ENCODE peak calls at places on chromosomes 3 and 15, in nine cellular contexts. K is psoas muscle, L is nephron progenitor cell, A is pancreas, V is choroid plexus epithelial cell, P is left ventricle myocardium inferior, H is astrocyte of the cerebellum, D is colonic mucosa, N is AG09319. C is an unnamed sample.

GRCh38 chr15:79065744-79066376 is 24.7 kb downstream of the RASGRF1 start:
- DNase-seq in K (no peak), L (no peak), A (no peak), V (no peak), P (no peak), H (no peak), D (no peak), N (no peak), C (no peak)

GRCh38 chr15:45884755-45885445 is 250.1 kb downstream of the SQOR start:
- DNase-seq in K (no peak), L (no peak), A (no peak), V (no peak), P (no peak), H (no peak), D (no peak), N (no peak), C (no peak)

GRCh38 chr3:193910886-193911738 is 224.8 kb upstream of the HES1 start:
- DNase-seq in K (peak; percentile 62), L (no peak), A (no peak), V (no peak), P (no peak), H (no peak), D (no peak), N (no peak), C (no peak)

GRCh38 chr15:67790610-67791319 is 34.5 kb upstream of the SKOR1 start:
- DNase-seq in K (no peak), L (no peak), A (no peak), V (no peak), P (no peak), H (no peak), D (no peak), N (no peak), C (no peak)

GRCh38 chr15:87564666-87565065 is 691.9 kb downstream of the NTRK3 start:
- DNase-seq in K (no peak), L (no peak), A (no peak), V (no peak), P (no peak), H (no peak), D (no peak), N (no peak), C (no peak)

GRCh38 chr3:129238945-129239705 is 10.3 kb upstream of the COPG1 start:
- DNase-seq in K (no peak), L (no peak), A (no peak), V (peak; percentile 73), P (peak; percentile 26), H (no peak), D (no peak), N (peak; percentile 46), C (no peak)

GRCh38 chr3:123048480-123049237 is 18.2 kb upstream of the PDIA5 start:
- DNase-seq in K (no peak), L (no peak), A (no peak), V (no peak), P (no peak), H (no peak), D (no peak), N (no peak), C (no peak)

GRCh38 chr3:195004512-195005250 is 266.3 kb downstream of the XXYLT1 start:
- DNase-seq in K (no peak), L (no peak), A (peak; percentile 21), V (no peak), P (no peak), H (no peak), D (peak; percentile 8), N (no peak), C (no peak)

GRCh38 chr15:96322401-96323249 is 7.9 kb upstream of the NR2F2 start:
- DNase-seq in K (peak; percentile 54), L (peak; percentile 78), A (peak; percentile 62), V (peak; percentile 65), P (no peak), H (no peak), D (peak; percentile 19), N (no peak), C (no peak)

GRCh38 chr15:57306305-57306943 is 69.9 kb upstream of the CGNL1 start:
- DNase-seq in K (peak; percentile 94), L (peak; percentile 91), A (peak; percentile 100), V (peak; percentile 64), P (peak; percentile 89), H (no peak), D (peak; percentile 96), N (no peak), C (peak; percentile 98)

GRCh38 chr15:66565731-66566130 is at the start of gene LCTL:
- DNase-seq in K (no peak), L (peak; percentile 47), A (no peak), V (peak; percentile 68), P (no peak), H (peak; percentile 48), D (no peak), N (no peak), C (no peak)

GRCh38 chr3:191085091-191085490 is 114.0 kb upstream of the OSTN start:
- DNase-seq in K (no peak), L (no peak), A (no peak), V (peak; percentile 15), P (no peak), H (no peak), D (no peak), N (no peak), C (no peak)

GRCh38 chr3:178795349-178795748 is 259.1 kb downstream of the KCNMB2 start:
- DNase-seq in K (no peak), L (no peak), A (no peak), V (no peak), P (no peak), H (no peak), D (no peak), N (no peak), C (no peak)

GRCh38 chr3:66989241-66989640 is 8.9 kb upstream of the KBTBD8 start:
- DNase-seq in K (no peak), L (no peak), A (no peak), V (no peak), P (no peak), H (no peak), D (no peak), N (no peak), C (no peak)

GRCh38 chr3:180610981-180611380 is 9.0 kb downstream of the TTC14 start:
- DNase-seq in K (no peak), L (no peak), A (no peak), V (no peak), P (no peak), H (no peak), D (no peak), N (no peak), C (no peak)

GRCh38 chr3:141544697-141545096 is 57.9 kb downstream of the RASA2 start:
- DNase-seq in K (no peak), L (no peak), A (no peak), V (no peak), P (no peak), H (no peak), D (peak; percentile 34), N (no peak), C (no peak)

DNA sequence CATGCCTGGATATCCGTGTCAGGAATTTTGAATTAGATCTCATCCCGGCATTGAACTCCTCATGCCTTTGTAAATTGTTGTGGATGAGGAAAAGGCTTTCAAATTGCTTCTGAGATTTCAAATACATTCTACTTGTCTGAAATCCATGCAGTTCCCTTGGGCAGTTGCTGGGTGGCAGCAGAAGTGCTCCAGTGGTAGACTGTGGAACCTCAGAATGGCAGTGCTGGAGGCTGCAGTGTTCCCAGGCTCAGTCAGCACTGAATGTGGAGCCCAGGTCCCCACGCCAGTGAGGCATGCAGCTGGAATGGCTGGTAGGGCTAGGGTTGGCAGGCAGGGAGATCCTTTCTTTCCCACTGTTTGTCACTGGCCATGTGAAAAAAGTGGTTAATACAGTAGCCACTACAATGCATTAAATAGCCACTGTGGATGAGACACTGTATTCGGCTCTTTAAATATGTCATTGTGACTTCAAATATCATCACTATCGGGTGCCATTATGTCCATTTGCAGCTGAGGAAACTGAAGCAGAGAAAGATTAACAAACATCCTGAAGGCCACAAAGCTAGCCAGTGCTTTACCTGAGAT is 98.6 kb downstream of the TPRG1 start:
- DNase-seq in K (peak; percentile 77), L (peak; percentile 40), A (peak; percentile 58), V (peak; percentile 89), P (peak; percentile 19), H (peak; percentile 71), D (peak; percentile 67), N (peak; percentile 41), C (peak; percentile 61)
- TF ChIP-seq CTCF in K (peak; percentile 65), L (peak; percentile 58), A (peak; percentile 43), V (peak; percentile 92), P (peak; percentile 63), H (peak; percentile 92), D (peak; percentile 56), N (peak; percentile 83), C (peak; percentile 15)

GRCh38 chr3:153625506-153625905 is 463.5 kb downstream of the RAP2B start:
- DNase-seq in K (no peak), L (no peak), A (no peak), V (no peak), P (no peak), H (no peak), D (no peak), N (no peak), C (no peak)
- TF ChIP-seq CTCF in K (no peak), L (no peak), A (no peak), V (peak; percentile 33), P (no peak), H (no peak), D (no peak), N (peak; percentile 30), C (no peak)

DNA sequence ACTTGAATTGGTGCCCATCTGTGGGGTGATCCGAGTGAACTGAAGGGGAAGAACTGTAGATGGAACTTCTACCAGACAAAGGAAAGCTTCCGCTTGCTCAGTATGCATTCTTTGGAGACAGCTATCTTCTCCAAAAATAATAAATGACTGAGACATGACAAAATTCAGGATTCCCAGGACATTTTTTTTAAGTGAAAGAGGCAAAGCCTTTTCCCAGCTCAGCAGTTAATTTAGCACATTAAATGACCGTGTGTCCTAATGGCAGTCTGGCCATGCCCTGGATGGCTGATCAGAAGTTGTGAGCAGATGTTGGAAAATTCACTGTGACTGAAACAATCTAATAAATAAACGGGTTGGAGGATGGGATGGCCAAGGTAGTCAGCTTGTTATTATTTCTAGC is 540.7 kb upstream of the MDFIC2 start:
- DNase-seq in K (no peak), L (no peak), A (no peak), V (no peak), P (no peak), H (no peak), D (no peak), N (no peak), C (no peak)
- TF ChIP-seq CTCF in K (no peak), L (no peak), A (no peak), V (no peak), P (no peak), H (no peak), D (no peak), N (no peak), C (no peak)

DNA sequence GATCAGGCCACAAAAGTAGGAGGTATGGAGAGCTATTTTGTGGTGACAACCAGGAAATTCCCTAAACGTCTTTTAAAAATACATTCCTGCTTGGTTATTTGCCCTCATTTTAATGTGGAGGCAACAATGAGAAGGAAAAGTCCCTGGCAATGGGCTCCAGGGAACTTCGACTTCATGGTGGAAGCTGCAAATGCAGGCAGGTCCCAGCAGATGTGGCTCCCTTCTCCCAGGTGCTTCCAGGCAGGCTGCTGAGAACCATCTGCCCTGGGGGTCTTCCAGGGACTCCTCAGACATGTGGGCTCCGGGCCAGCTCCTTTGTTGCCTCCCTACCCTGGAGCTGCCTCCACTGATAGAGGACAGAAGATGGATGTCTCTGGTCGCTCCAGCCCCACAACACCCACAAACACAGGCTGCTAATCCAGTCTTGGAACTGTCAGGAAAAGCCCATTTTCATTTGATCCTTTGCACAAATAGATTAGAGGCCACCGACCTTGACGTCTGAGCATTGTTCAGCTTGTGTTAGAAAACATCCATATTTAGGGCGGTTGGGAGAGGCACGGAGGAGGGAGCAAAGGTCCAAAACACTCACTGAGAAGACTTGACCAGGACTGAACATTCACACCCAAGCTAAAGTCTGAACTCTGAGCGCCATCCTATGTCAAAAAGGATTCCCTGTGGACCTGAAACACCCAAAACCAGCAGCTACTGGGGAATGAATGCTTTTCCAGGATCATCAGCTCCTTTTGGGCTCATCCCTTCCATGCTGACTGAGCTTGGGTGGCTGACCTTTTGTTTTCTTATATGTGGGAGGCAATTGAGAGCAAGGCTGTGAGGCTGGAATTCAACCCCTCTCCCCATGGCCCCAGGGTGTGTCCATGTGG is 30.2 kb upstream of the SLCO2A1 start:
- DNase-seq in K (no peak), L (no peak), A (no peak), V (peak; percentile 49), P (no peak), H (peak; percentile 6), D (peak; percentile 52), N (no peak), C (no peak)
- TF ChIP-seq CTCF in K (no peak), L (no peak), A (no peak), V (peak; percentile 30), P (no peak), H (no peak), D (no peak), N (no peak), C (no peak)